ENCODE peak calls at places on chromosomes 4 and X, in four cellular contexts. F is K562, K is HepG2, W is GM12878. C is an unnamed sample.

GRCh38 chrX:70988425-70988824 is 57.5 kb upstream of the SLC7A3 start:
- DNase-seq in K (no peak), W (no peak), F (peak; percentile 16), C (no peak)

GRCh38 chr4:17173300-17173699 is 274.9 kb upstream of the LDB2 start:
- DNase-seq in F (no peak), W (no peak), K (no peak), C (peak; percentile 32)

GRCh38 chrX:41457618-41458192 is 10.6 kb downstream of the NYX start:
- DNase-seq in F (no peak), K (no peak), W (no peak), C (no peak)

GRCh38 chr4:113539408-113539807 is 222.1 kb downstream of the CAMK2D start:
- DNase-seq in W (no peak), F (no peak), K (no peak), C (no peak)

GRCh38 chr4:173519130-173520101 is 10.6 kb downstream of the HAND2 start:
- DNase-seq in F (no peak), K (no peak), W (no peak), C (no peak)

GRCh38 chr4:3781193-3781886 is 15.2 kb downstream of the ADRA2C start:
- DNase-seq in F (peak; percentile 74), W (no peak), K (peak; percentile 74), C (peak; percentile 79)

GRCh38 chr4:128244379-128244778 is 43.2 kb downstream of the PGRMC2 start:
- DNase-seq in K (no peak), F (no peak), W (no peak), C (no peak)

GRCh38 chrX:40083120-40083978 is 14.4 kb downstream of the BCOR start:
- DNase-seq in W (no peak), K (no peak), F (peak; percentile 77), C (no peak)

GRCh38 chr4:19835429-19835828 is 416.3 kb upstream of the SLIT2 start:
- DNase-seq in K (no peak), F (no peak), W (no peak), C (no peak)

GRCh38 chrX:5842601-5843000 is 386.1 kb downstream of the NLGN4X start:
- DNase-seq in K (no peak), F (no peak), W (no peak), C (no peak)

GRCh38 chr4:9703391-9703790 is 78.0 kb upstream of the DRD5 start:
- DNase-seq in W (peak; percentile 5), F (peak; percentile 53), K (peak; percentile 35), C (peak; percentile 52)

GRCh38 chrX:139967300-139967699 is 2.0 kb upstream of the CXorf66 start:
- DNase-seq in F (peak; percentile 37), W (no peak), K (peak; percentile 9), C (peak; percentile 40)

GRCh38 chr4:86942185-86942666 is 7.4 kb downstream of the AFF1 start:
- DNase-seq in W (no peak), F (peak; percentile 34), K (peak; percentile 62), C (no peak)

GRCh38 chr4:86615501-86615900 is 21.4 kb downstream of the PTPN13 start:
- DNase-seq in W (no peak), F (no peak), K (no peak), C (no peak)

GRCh38 chr4:58602701-58603359 is 1492.6 kb upstream of the IGFBP7 start:
- DNase-seq in K (no peak), W (no peak), F (no peak), C (no peak)

GRCh38 chr4:98929341-98930267 is 671 bp upstream of the EIF4E start:
- DNase-seq in F (peak; percentile 77), W (peak; percentile 78), K (peak; percentile 40), C (peak; percentile 45)

GRCh38 chr4:138602664-138603063 is 360.5 kb upstream of the SLC7A11 start:
- DNase-seq in W (no peak), F (no peak), K (no peak), C (no peak)

GRCh38 chrX:72367524-72367923 is 61.8 kb upstream of the CITED1 start:
- DNase-seq in W (no peak), F (no peak), K (no peak), C (no peak)

GRCh38 chr4:126123933-126124332 is 809.2 kb downstream of the FAT4 start:
- DNase-seq in K (no peak), W (no peak), F (no peak), C (no peak)

GRCh38 chr4:38621004-38621684 is 42.9 kb upstream of the KLF3 start:
- DNase-seq in K (peak; percentile 44), F (peak; percentile 71), W (no peak), C (peak; percentile 15)
- TF ChIP-seq FOXK2 in K (no peak), F (peak; percentile 80), W (no peak), C (no peak)

DNA sequence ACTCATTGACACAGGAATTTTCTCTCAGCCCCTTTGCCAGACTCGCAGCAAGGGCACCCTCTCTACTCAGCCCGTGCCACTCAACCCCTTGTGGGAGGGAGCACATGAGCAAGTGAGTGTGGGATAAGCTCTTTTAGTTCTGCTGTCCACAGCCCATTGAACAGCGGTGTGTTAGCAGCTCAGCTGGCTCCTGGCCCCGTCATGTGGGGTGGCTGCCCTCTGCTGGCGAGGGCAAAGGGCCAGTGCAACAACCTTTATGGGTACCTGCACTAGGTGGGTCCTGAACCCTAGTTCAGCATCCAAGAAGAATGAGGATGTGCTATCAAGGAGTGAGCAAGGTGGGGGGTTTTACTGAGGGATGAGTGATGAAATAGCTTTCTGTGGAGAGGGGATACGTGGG is 85.0 kb upstream of the ZNF81 start:
- DNase-seq in F (peak; percentile 34), K (no peak), W (no peak), C (peak; percentile 31)
- TF ChIP-seq FOXM1 in F (no peak), K (no peak), W (no peak), C (no peak)

GRCh38 chr4:136319789-136320470 is 1212.4 kb downstream of the PCDH18 start:
- DNase-seq in K (peak; percentile 5), F (no peak), W (no peak), C (no peak)
- TF ChIP-seq FOXK2 in K (no peak), F (no peak), W (no peak), C (no peak)

GRCh38 chr4:40197879-40198689 is 1.3 kb downstream of the RHOH start:
- DNase-seq in K (no peak), F (peak; percentile 56), W (no peak), C (no peak)
- TF ChIP-seq FOXM1 in K (no peak), F (no peak), W (no peak), C (no peak)

GRCh38 chr4:71607780-71608673 is 175.9 kb downstream of the GC start:
- DNase-seq in F (no peak), K (peak; percentile 70), W (no peak), C (no peak)

GRCh38 chr4:71609159-71609558 is 174.7 kb downstream of the GC start:
- DNase-seq in K (no peak), F (no peak), W (no peak), C (no peak)

GRCh38 chr4:71608674-71609062 is 175.2 kb downstream of the GC start:
- DNase-seq in K (no peak), F (no peak), W (no peak), C (no peak)

GRCh38 chr4:71607109-71607508 is 176.8 kb downstream of the GC start:
- DNase-seq in F (no peak), W (no peak), K (no peak), C (no peak)

GRCh38 chr4:71609651-71610050 is 174.2 kb downstream of the GC start:
- DNase-seq in F (no peak), K (no peak), W (no peak), C (no peak)
- TF ChIP-seq FOXK2 in F (no peak), K (no peak), W (no peak), C (no peak)

DNA sequence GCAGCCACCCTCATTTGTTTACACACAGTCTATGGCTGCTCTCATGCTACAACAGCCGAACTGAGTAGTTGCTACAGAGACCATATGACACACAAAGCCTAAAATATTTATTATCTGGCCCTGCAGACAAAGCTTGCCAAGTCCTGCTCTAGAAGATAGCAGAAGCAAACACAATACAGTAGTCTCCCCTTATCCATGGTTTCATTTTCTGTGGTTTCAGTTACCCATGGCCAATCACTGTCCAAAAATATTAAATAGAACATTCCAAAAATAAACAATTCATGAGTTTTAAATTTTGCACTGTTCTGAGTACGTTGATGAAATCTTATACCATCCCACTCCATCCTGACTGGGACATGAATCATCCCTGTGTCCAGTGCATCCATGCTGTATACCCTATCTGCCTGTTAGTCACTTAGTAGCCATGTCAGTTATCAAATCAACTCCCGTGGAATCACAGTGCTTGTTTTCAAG is 40.2 kb upstream of the ZNF81 start:
- DNase-seq in F (peak; percentile 18), W (no peak), K (no peak), C (no peak)
- TF ChIP-seq FOXM1 in F (no peak), W (no peak), K (no peak), C (no peak)

DNA sequence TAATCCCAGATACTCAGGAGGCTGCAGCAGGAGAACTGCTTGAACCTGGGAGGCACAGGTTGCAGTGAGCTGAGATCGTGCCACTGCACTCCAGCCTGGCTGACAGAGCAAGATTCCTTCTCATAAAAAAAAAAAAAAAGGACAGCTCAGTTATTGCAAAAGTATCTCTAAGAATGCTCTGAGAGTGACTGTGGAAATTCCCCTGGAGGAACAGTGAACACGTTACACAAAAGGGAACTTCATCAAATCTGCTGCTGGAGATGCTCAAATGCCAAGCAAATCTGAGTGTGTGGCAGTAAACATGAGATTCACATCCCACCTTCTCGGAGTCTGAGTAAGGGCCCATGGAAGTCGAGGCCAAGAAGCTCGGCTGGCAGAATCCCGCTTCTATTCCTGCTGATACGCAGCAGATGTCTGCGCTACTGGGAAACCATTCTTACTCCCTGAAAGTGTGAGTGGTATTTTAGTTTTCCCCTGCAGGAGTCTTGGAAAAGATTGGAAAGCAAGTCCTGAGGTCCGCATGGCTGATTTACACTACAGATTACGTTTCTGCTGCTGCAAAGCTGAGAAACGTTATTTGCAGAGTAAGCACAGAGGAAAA is 162.8 kb downstream of the NSUN7 start:
- DNase-seq in F (no peak), K (no peak), W (no peak), C (no peak)
- TF ChIP-seq FOXK2 in F (no peak), K (no peak), W (no peak), C (no peak)

GRCh38 chrX:154751121-154751668 is 318 bp upstream of the GAB3 start:
- DNase-seq in W (no peak), K (no peak), F (peak; percentile 42), C (no peak)

GRCh38 chrX:154749856-154750255 is 1.0 kb downstream of the GAB3 start:
- DNase-seq in K (no peak), W (no peak), F (no peak), C (no peak)

GRCh38 chrX:154751669-154752271 is 893 bp upstream of the GAB3 start:
- DNase-seq in K (no peak), W (no peak), F (peak; percentile 62), C (no peak)

GRCh38 chrX:154750301-154751120 is at the start of gene GAB3:
- DNase-seq in F (no peak), K (no peak), W (no peak), C (peak; percentile 46)

DNA sequence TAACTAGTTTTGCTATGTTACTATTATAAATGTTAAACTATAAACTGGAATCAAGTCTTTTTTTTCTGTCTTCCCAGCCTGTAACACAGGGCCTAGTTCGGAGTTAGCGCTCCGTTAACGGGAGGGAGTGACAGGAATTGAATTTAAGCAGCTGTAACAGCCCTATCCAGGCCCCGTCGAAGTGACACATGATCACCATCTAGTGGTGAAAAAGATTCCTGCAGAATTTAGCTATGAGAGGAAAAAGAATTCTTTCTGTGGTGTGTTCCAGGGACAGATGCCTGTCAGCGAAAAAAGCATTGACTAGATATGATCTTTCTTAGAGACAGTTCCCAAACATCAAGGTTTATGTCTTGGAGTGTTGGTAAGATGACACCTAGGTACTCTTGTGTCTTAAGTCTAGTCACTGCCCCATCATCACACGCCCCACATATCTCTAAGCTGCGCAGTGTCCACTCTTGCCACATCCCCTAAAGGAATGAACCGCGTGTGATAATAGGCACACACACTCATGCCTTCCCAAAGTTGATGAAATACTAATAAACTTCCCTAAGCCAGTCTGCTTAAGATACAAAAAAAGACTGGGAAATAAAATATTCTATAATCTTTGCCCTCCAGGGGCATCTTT is 2.1 kb downstream of the GAB3 start:
- DNase-seq in F (peak; percentile 72), W (no peak), K (peak; percentile 32), C (peak; percentile 73)
- TF ChIP-seq FOXM1 in F (no peak), W (no peak), K (no peak), C (no peak)

GRCh38 chrX:68183612-68184214 is 249.6 kb downstream of the OPHN1 start:
- DNase-seq in F (peak; percentile 14), W (no peak), K (peak; percentile 27), C (peak; percentile 28)
- TF ChIP-seq FOXK2 in F (no peak), W (no peak), K (no peak), C (no peak)